ENCODE peak calls at places on chromosomes 3 and 15, in seven cellular contexts. One of them, this sample, is unnamed.

GRCh38 chr15:68548375-68548774 is 30.4 kb upstream of the CORO2B start:
- DNase-seq in activated T-helper 1 cell treated with Interleukin-2 at 50 U/mL for 16 hours: no peak
- DNase-seq in GM04504: no peak
- DNase-seq in stimulated activated CD4-positive, alpha-beta T cell treated with anti-CD3 and anti-CD28 coated beads, Interleukin-15, amount 100 ng/mL, for 48 hours: no peak
- DNase-seq in DMS53: no peak
- DNase-seq in ELR: no peak
- DNase-seq in NAMALWA: no peak
- DNase-seq in this sample: no peak

GRCh38 chr15:40906947-40907802 is 12.9 kb downstream of the VPS18 start:
- DNase-seq in NAMALWA: peak
- DNase-seq in DMS53: peak
- DNase-seq in stimulated activated CD4-positive, alpha-beta T cell treated with anti-CD3 and anti-CD28 coated beads, Interleukin-15, amount 100 ng/mL, for 48 hours: peak
- DNase-seq in activated T-helper 1 cell treated with Interleukin-2 at 50 U/mL for 16 hours: peak
- DNase-seq in GM04504: no peak
- DNase-seq in ELR: peak
- DNase-seq in this sample: no peak

GRCh38 chr3:197206913-197207312 is 91.5 kb downstream of the DLG1 start:
- DNase-seq in stimulated activated CD4-positive, alpha-beta T cell treated with anti-CD3 and anti-CD28 coated beads, Interleukin-15, amount 100 ng/mL, for 48 hours: no peak
- DNase-seq in activated T-helper 1 cell treated with Interleukin-2 at 50 U/mL for 16 hours: no peak
- DNase-seq in NAMALWA: no peak
- DNase-seq in DMS53: no peak
- DNase-seq in ELR: no peak
- DNase-seq in GM04504: no peak
- DNase-seq in this sample: no peak

GRCh38 chr3:166223120-166223519 is 385.9 kb upstream of the BCHE start:
- DNase-seq in NAMALWA: no peak
- DNase-seq in activated T-helper 1 cell treated with Interleukin-2 at 50 U/mL for 16 hours: no peak
- DNase-seq in DMS53: no peak
- DNase-seq in GM04504: no peak
- DNase-seq in ELR: no peak
- DNase-seq in stimulated activated CD4-positive, alpha-beta T cell treated with anti-CD3 and anti-CD28 coated beads, Interleukin-15, amount 100 ng/mL, for 48 hours: no peak
- DNase-seq in this sample: no peak

GRCh38 chr3:178455264-178455663 is 81.0 kb upstream of the KCNMB2 start:
- DNase-seq in activated T-helper 1 cell treated with Interleukin-2 at 50 U/mL for 16 hours: no peak
- DNase-seq in GM04504: no peak
- DNase-seq in DMS53: no peak
- DNase-seq in ELR: no peak
- DNase-seq in stimulated activated CD4-positive, alpha-beta T cell treated with anti-CD3 and anti-CD28 coated beads, Interleukin-15, amount 100 ng/mL, for 48 hours: no peak
- DNase-seq in NAMALWA: no peak
- DNase-seq in this sample: no peak

GRCh38 chr3:172853911-172854648 is 103.6 kb downstream of the ECT2 start:
- DNase-seq in GM04504: no peak
- DNase-seq in activated T-helper 1 cell treated with Interleukin-2 at 50 U/mL for 16 hours: no peak
- DNase-seq in NAMALWA: no peak
- DNase-seq in ELR: no peak
- DNase-seq in stimulated activated CD4-positive, alpha-beta T cell treated with anti-CD3 and anti-CD28 coated beads, Interleukin-15, amount 100 ng/mL, for 48 hours: no peak
- DNase-seq in DMS53: no peak
- DNase-seq in this sample: no peak

GRCh38 chr3:98657429-98657828 is 64.0 kb upstream of the CPOX start:
- DNase-seq in NAMALWA: no peak
- DNase-seq in GM04504: no peak
- DNase-seq in activated T-helper 1 cell treated with Interleukin-2 at 50 U/mL for 16 hours: no peak
- DNase-seq in stimulated activated CD4-positive, alpha-beta T cell treated with anti-CD3 and anti-CD28 coated beads, Interleukin-15, amount 100 ng/mL, for 48 hours: peak
- DNase-seq in ELR: peak
- DNase-seq in DMS53: peak
- DNase-seq in this sample: no peak

GRCh38 chr3:87069963-87070362 is 79.0 kb upstream of the VGLL3 start:
- DNase-seq in activated T-helper 1 cell treated with Interleukin-2 at 50 U/mL for 16 hours: no peak
- DNase-seq in DMS53: no peak
- DNase-seq in GM04504: no peak
- DNase-seq in NAMALWA: no peak
- DNase-seq in stimulated activated CD4-positive, alpha-beta T cell treated with anti-CD3 and anti-CD28 coated beads, Interleukin-15, amount 100 ng/mL, for 48 hours: no peak
- DNase-seq in ELR: no peak
- DNase-seq in this sample: no peak

GRCh38 chr3:118987466-118987865 is 47.2 kb downstream of the IGSF11 start:
- DNase-seq in GM04504: peak
- DNase-seq in stimulated activated CD4-positive, alpha-beta T cell treated with anti-CD3 and anti-CD28 coated beads, Interleukin-15, amount 100 ng/mL, for 48 hours: no peak
- DNase-seq in ELR: no peak
- DNase-seq in activated T-helper 1 cell treated with Interleukin-2 at 50 U/mL for 16 hours: no peak
- DNase-seq in NAMALWA: no peak
- DNase-seq in DMS53: no peak
- DNase-seq in this sample: no peak